ENCODE peak calls at places on chromosomes 12 and 14, in seven cellular contexts. One of them, this sample, is unnamed.

GRCh38 chr12:25328082-25328712 is 77.5 kb upstream of the KRAS start:
- DNase-seq in tibial nerve: no peak
- DNase-seq in GM12891: no peak
- DNase-seq in islet precursor cell: no peak
- DNase-seq in naive thymus-derived CD8-positive, alpha-beta T cell: no peak
- DNase-seq in substantia nigra: no peak
- DNase-seq in activated T-cell treated with anti-CD3 and anti-CD28 coated beads for 1 hour: no peak
- DNase-seq in this sample: no peak

GRCh38 chr12:59452259-59452658 is 143.6 kb upstream of the SLC16A7 start:
- DNase-seq in GM12891: no peak
- DNase-seq in substantia nigra: no peak
- DNase-seq in naive thymus-derived CD8-positive, alpha-beta T cell: no peak
- DNase-seq in activated T-cell treated with anti-CD3 and anti-CD28 coated beads for 1 hour: no peak
- DNase-seq in tibial nerve: no peak
- DNase-seq in islet precursor cell: no peak
- DNase-seq in this sample: no peak

GRCh38 chr12:52069410-52070242 is at the start of gene ATG101:
- DNase-seq in activated T-cell treated with anti-CD3 and anti-CD28 coated beads for 1 hour: peak
- DNase-seq in substantia nigra: peak
- DNase-seq in islet precursor cell: peak
- DNase-seq in naive thymus-derived CD8-positive, alpha-beta T cell: peak
- DNase-seq in GM12891: peak
- DNase-seq in tibial nerve: peak
- DNase-seq in this sample: peak

GRCh38 chr12:42482086-42482819 is 107.3 kb downstream of the PRICKLE1 start:
- DNase-seq in islet precursor cell: peak
- DNase-seq in naive thymus-derived CD8-positive, alpha-beta T cell: no peak
- DNase-seq in tibial nerve: peak
- DNase-seq in substantia nigra: no peak
- DNase-seq in activated T-cell treated with anti-CD3 and anti-CD28 coated beads for 1 hour: no peak
- DNase-seq in GM12891: no peak
- DNase-seq in this sample: no peak

GRCh38 chr12:57850924-57851323 is 4.4 kb upstream of the CTDSP2 start:
- DNase-seq in islet precursor cell: peak
- DNase-seq in activated T-cell treated with anti-CD3 and anti-CD28 coated beads for 1 hour: no peak
- DNase-seq in naive thymus-derived CD8-positive, alpha-beta T cell: no peak
- DNase-seq in tibial nerve: no peak
- DNase-seq in GM12891: peak
- DNase-seq in substantia nigra: no peak
- DNase-seq in this sample: no peak

GRCh38 chr12:83826112-83826511 is 1086.5 kb downstream of the SLC6A15 start:
- DNase-seq in islet precursor cell: peak
- DNase-seq in tibial nerve: peak
- DNase-seq in substantia nigra: no peak
- DNase-seq in naive thymus-derived CD8-positive, alpha-beta T cell: no peak
- DNase-seq in activated T-cell treated with anti-CD3 and anti-CD28 coated beads for 1 hour: no peak
- DNase-seq in GM12891: no peak
- DNase-seq in this sample: no peak

GRCh38 chr12:119869720-119870119 is 7.4 kb downstream of the CIT start:
- DNase-seq in tibial nerve: no peak
- DNase-seq in islet precursor cell: peak
- DNase-seq in substantia nigra: no peak
- DNase-seq in activated T-cell treated with anti-CD3 and anti-CD28 coated beads for 1 hour: no peak
- DNase-seq in naive thymus-derived CD8-positive, alpha-beta T cell: no peak
- DNase-seq in GM12891: no peak
- DNase-seq in this sample: no peak

GRCh38 chr14:77058785-77059184 is 30.3 kb upstream of the IRF2BPL start:
- DNase-seq in substantia nigra: no peak
- DNase-seq in tibial nerve: no peak
- DNase-seq in naive thymus-derived CD8-positive, alpha-beta T cell: no peak
- DNase-seq in activated T-cell treated with anti-CD3 and anti-CD28 coated beads for 1 hour: no peak
- DNase-seq in islet precursor cell: no peak
- DNase-seq in GM12891: no peak
- DNase-seq in this sample: no peak

GRCh38 chr14:53367631-53368030 is 214.5 kb upstream of the DDHD1 start:
- DNase-seq in activated T-cell treated with anti-CD3 and anti-CD28 coated beads for 1 hour: no peak
- DNase-seq in GM12891: no peak
- DNase-seq in naive thymus-derived CD8-positive, alpha-beta T cell: no peak
- DNase-seq in islet precursor cell: no peak
- DNase-seq in tibial nerve: no peak
- DNase-seq in substantia nigra: no peak
- DNase-seq in this sample: no peak

GRCh38 chr12:42741771-42742510 is 152.4 kb upstream of the PRICKLE1 start:
- DNase-seq in GM12891: no peak
- DNase-seq in naive thymus-derived CD8-positive, alpha-beta T cell: no peak
- DNase-seq in activated T-cell treated with anti-CD3 and anti-CD28 coated beads for 1 hour: no peak
- DNase-seq in substantia nigra: no peak
- DNase-seq in islet precursor cell: no peak
- DNase-seq in tibial nerve: no peak
- DNase-seq in this sample: no peak

GRCh38 chr12:8687846-8688601 is 9.8 kb upstream of the RIMKLB start:
- DNase-seq in tibial nerve: peak
- DNase-seq in islet precursor cell: peak
- DNase-seq in activated T-cell treated with anti-CD3 and anti-CD28 coated beads for 1 hour: no peak
- DNase-seq in GM12891: no peak
- DNase-seq in substantia nigra: peak
- DNase-seq in naive thymus-derived CD8-positive, alpha-beta T cell: no peak
- DNase-seq in this sample: peak

GRCh38 chr12:104600790-104601739 is 144.3 kb downstream of the CHST11 start:
- DNase-seq in naive thymus-derived CD8-positive, alpha-beta T cell: no peak
- DNase-seq in islet precursor cell: no peak
- DNase-seq in substantia nigra: no peak
- DNase-seq in tibial nerve: no peak
- DNase-seq in GM12891: no peak
- DNase-seq in activated T-cell treated with anti-CD3 and anti-CD28 coated beads for 1 hour: no peak
- DNase-seq in this sample: no peak

GRCh38 chr12:109702126-109702841 is 11.3 kb upstream of the FAM222A start:
- DNase-seq in islet precursor cell: no peak
- DNase-seq in naive thymus-derived CD8-positive, alpha-beta T cell: no peak
- DNase-seq in substantia nigra: no peak
- DNase-seq in GM12891: no peak
- DNase-seq in activated T-cell treated with anti-CD3 and anti-CD28 coated beads for 1 hour: no peak
- DNase-seq in tibial nerve: no peak
- DNase-seq in this sample: no peak

GRCh38 chr14:57089901-57090300 is 178.8 kb downstream of the EXOC5 start:
- DNase-seq in islet precursor cell: no peak
- DNase-seq in naive thymus-derived CD8-positive, alpha-beta T cell: no peak
- DNase-seq in tibial nerve: no peak
- DNase-seq in substantia nigra: no peak
- DNase-seq in activated T-cell treated with anti-CD3 and anti-CD28 coated beads for 1 hour: no peak
- DNase-seq in GM12891: no peak
- DNase-seq in this sample: no peak

GRCh38 chr12:77189463-77189862 is 124.1 kb upstream of the E2F7 start:
- DNase-seq in activated T-cell treated with anti-CD3 and anti-CD28 coated beads for 1 hour: no peak
- DNase-seq in GM12891: no peak
- DNase-seq in substantia nigra: no peak
- DNase-seq in naive thymus-derived CD8-positive, alpha-beta T cell: no peak
- DNase-seq in tibial nerve: no peak
- DNase-seq in islet precursor cell: peak
- DNase-seq in this sample: no peak

GRCh38 chr12:50110127-50110761 is 1.8 kb upstream of the COX14 start:
- DNase-seq in naive thymus-derived CD8-positive, alpha-beta T cell: no peak
- DNase-seq in tibial nerve: no peak
- DNase-seq in islet precursor cell: no peak
- DNase-seq in substantia nigra: peak
- DNase-seq in activated T-cell treated with anti-CD3 and anti-CD28 coated beads for 1 hour: no peak
- DNase-seq in GM12891: no peak
- DNase-seq in this sample: peak

GRCh38 chr12:58841058-58841798 is 79.1 kb downstream of the LRIG3 start:
- DNase-seq in islet precursor cell: peak
- DNase-seq in GM12891: no peak
- DNase-seq in activated T-cell treated with anti-CD3 and anti-CD28 coated beads for 1 hour: no peak
- DNase-seq in tibial nerve: no peak
- DNase-seq in naive thymus-derived CD8-positive, alpha-beta T cell: no peak
- DNase-seq in substantia nigra: no peak
- DNase-seq in this sample: no peak

GRCh38 chr12:130514149-130514551 is 176.5 kb downstream of the PIWIL1 start:
- DNase-seq in GM12891: no peak
- DNase-seq in substantia nigra: no peak
- DNase-seq in naive thymus-derived CD8-positive, alpha-beta T cell: no peak
- DNase-seq in tibial nerve: no peak
- DNase-seq in activated T-cell treated with anti-CD3 and anti-CD28 coated beads for 1 hour: no peak
- DNase-seq in islet precursor cell: no peak
- DNase-seq in this sample: no peak

GRCh38 chr14:99075061-99075460 is 196.9 kb downstream of the BCL11B start:
- DNase-seq in islet precursor cell: no peak
- DNase-seq in naive thymus-derived CD8-positive, alpha-beta T cell: no peak
- DNase-seq in substantia nigra: no peak
- DNase-seq in GM12891: no peak
- DNase-seq in tibial nerve: no peak
- DNase-seq in activated T-cell treated with anti-CD3 and anti-CD28 coated beads for 1 hour: no peak
- DNase-seq in this sample: no peak

GRCh38 chr12:16361142-16361783 is 13.8 kb downstream of the MGST1 start:
- DNase-seq in naive thymus-derived CD8-positive, alpha-beta T cell: no peak
- DNase-seq in islet precursor cell: no peak
- DNase-seq in tibial nerve: no peak
- DNase-seq in substantia nigra: no peak
- DNase-seq in GM12891: no peak
- DNase-seq in activated T-cell treated with anti-CD3 and anti-CD28 coated beads for 1 hour: no peak
- DNase-seq in this sample: no peak

GRCh38 chr12:63857771-63858670 is 13.5 kb downstream of the SRGAP1 start:
- DNase-seq in activated T-cell treated with anti-CD3 and anti-CD28 coated beads for 1 hour: no peak
- DNase-seq in naive thymus-derived CD8-positive, alpha-beta T cell: no peak
- DNase-seq in GM12891: no peak
- DNase-seq in islet precursor cell: no peak
- DNase-seq in tibial nerve: no peak
- DNase-seq in substantia nigra: no peak
- DNase-seq in this sample: no peak

This sample was measured in GM12892.